ENCODE peak calls at places on chromosomes 5 and 9, in four cellular contexts. M is K562; S is CD8-positive, alpha-beta memory T cell; B is pancreas. W is an unnamed sample.

GRCh38 chr9:113578877-113579269 is 115.3 kb downstream of the RGS3 start:
- DNase-seq in B (no peak), M (peak; percentile 40), S (peak; percentile 79), W (peak; percentile 71)

GRCh38 chr5:81052325-81052724 is 92.2 kb downstream of the RASGRF2 start:
- DNase-seq in M (no peak), B (no peak), S (no peak), W (no peak)

GRCh38 chr9:89497978-89498844 is at the start of gene SEMA4D:
- DNase-seq in S (peak; percentile 62), B (peak; percentile 75), M (peak; percentile 77), W (no peak)

GRCh38 chr5:139246394-139246793 is 47.1 kb upstream of the MATR3 start:
- DNase-seq in S (no peak), M (peak; percentile 52), B (no peak), W (no peak)

GRCh38 chr5:150263801-150264621 is 25.6 kb downstream of the CAMK2A start:
- DNase-seq in B (peak; percentile 80), M (no peak), S (no peak), W (no peak)

GRCh38 chr9:90613502-90613901 is 29.1 kb downstream of the DIRAS2 start:
- DNase-seq in S (no peak), B (no peak), M (no peak), W (no peak)

GRCh38 chr9:112283854-112284253 is 49.6 kb downstream of the PTBP3 start:
- DNase-seq in M (no peak), B (no peak), S (no peak), W (no peak)

GRCh38 chr5:180494510-180495181 is 467 bp downstream of the CNOT6 start:
- DNase-seq in B (peak; percentile 56), M (peak; percentile 81), S (peak; percentile 50), W (no peak)

GRCh38 chr5:63686938-63687337 is 275.3 kb downstream of the HTR1A start:
- DNase-seq in M (no peak), B (no peak), S (no peak), W (no peak)

GRCh38 chr5:156920042-156920860 is 42.8 kb downstream of the TIMD4 start:
- DNase-seq in S (no peak), B (no peak), M (no peak), W (no peak)

GRCh38 chr5:33299621-33300208 is 141.1 kb upstream of the TARS1 start:
- DNase-seq in S (no peak), B (no peak), M (no peak), W (no peak)

GRCh38 chr9:137194909-137195308 is 5.6 kb downstream of the TPRN start:
- DNase-seq in S (no peak), B (peak; percentile 84), M (no peak), W (no peak)

GRCh38 chr5:134116291-134116690 is 1.8 kb downstream of the TCF7 start:
- DNase-seq in B (no peak), S (no peak), M (no peak), W (no peak)

GRCh38 chr9:121770415-121771273 is 119.2 kb downstream of the DAB2IP start:
- DNase-seq in B (peak; percentile 5), M (no peak), S (no peak), W (no peak)

GRCh38 chr5:123090641-123091257 is 1.7 kb downstream of the PRDM6 start:
- DNase-seq in M (no peak), S (no peak), B (no peak), W (no peak)
- H3K4me1 ChIP-seq in M (peaks cover 28% of the 10 kb centered on the region), S (no peaks in the 10 kb centered on the region), B (peaks cover 13% of the 10 kb centered on the region), W (no peaks in the 10 kb centered on the region)

GRCh38 chr9:15438891-15439290 is 16.2 kb downstream of the SNAPC3 start:
- DNase-seq in S (no peak), B (no peak), M (no peak), W (no peak)
- H3K36me3 ChIP-seq in S (peaks cover 18% of the 10 kb centered on the region), B (no peaks in the 10 kb centered on the region), M (peaks cover 45% of the 10 kb centered on the region), W (peaks cover 43% of the 10 kb centered on the region)

GRCh38 chr5:177389368-177390169 is 5.3 kb downstream of the SLC34A1 start:
- DNase-seq in B (no peak), M (no peak), S (peak; percentile 45), W (peak; percentile 52)

GRCh38 chr5:177388521-177389052 is 4.4 kb downstream of the SLC34A1 start:
- DNase-seq in S (no peak), M (no peak), B (no peak), W (no peak)

GRCh38 chr5:177392765-177393164 is 7.7 kb downstream of the PFN3 start:
- DNase-seq in B (no peak), S (no peak), M (no peak), W (no peak)

GRCh38 chr5:177393206-177393765 is 7.2 kb downstream of the PFN3 start:
- DNase-seq in B (no peak), M (no peak), S (no peak), W (no peak)

GRCh38 chr5:177390363-177391300 is 6.4 kb downstream of the SLC34A1 start:
- DNase-seq in M (peak; percentile 92), B (peak; percentile 85), S (peak; percentile 83), W (peak; percentile 91)
- H3K9me3 ChIP-seq in M (no peaks in the 10 kb centered on the region), B (no peaks in the 10 kb centered on the region), S (no peaks in the 10 kb centered on the region), W (no peaks in the 10 kb centered on the region)

DNA sequence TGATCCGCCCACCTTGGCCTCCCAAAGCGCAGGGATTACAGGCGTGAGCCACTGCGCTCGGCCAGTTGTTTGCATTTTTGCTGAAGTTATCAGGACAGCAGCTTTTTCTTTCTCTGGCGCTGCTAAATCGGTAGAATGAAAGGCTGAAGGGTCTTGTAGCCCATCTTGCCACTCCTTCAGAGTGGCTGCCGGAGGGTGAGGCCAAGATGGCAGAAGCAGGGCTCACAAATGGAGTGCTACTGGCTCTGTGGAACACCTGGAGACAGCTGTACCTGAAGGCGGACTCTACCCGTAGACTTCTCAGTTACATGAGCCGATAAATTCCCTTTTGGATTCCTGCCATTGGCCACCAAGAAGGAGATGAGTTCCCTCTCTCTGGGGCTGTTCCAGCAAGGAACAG is 22.0 kb downstream of the STK10 start:
- DNase-seq in M (no peak), S (no peak), B (no peak), W (no peak)
- H3K4me1 ChIP-seq in M (peaks cover 10% of the 10 kb centered on the region), S (peaks cover 93% of the 10 kb centered on the region), B (peaks cover 9% of the 10 kb centered on the region), W (peaks cover 65% of the 10 kb centered on the region)